ENCODE peak calls at places on chromosomes 3 and 15, in nine cellular contexts. One of them, this sample, is unnamed. For H3K27me3, the result is how much of the 10 kb centered on the place peaks cover.

GRCh38 chr3:194750409-194750808 is 64.7 kb downstream of the FAM43A start:
- DNase-seq in upper lobe of left lung: no peak
- DNase-seq in PC-3: no peak
- DNase-seq in Peyer's patch: no peak
- DNase-seq in heart right ventricle: no peak
- DNase-seq in BJ: no peak
- DNase-seq in IMR-90: no peak
- DNase-seq in BE2C: no peak
- DNase-seq in CD8-positive, alpha-beta T cell: no peak
- DNase-seq in this sample: no peak

GRCh38 chr3:124246949-124247348 is 255.0 kb upstream of the ROPN1 start:
- DNase-seq in heart right ventricle: no peak
- DNase-seq in CD8-positive, alpha-beta T cell: no peak
- DNase-seq in BE2C: peak
- DNase-seq in BJ: no peak
- DNase-seq in upper lobe of left lung: no peak
- DNase-seq in PC-3: peak
- DNase-seq in Peyer's patch: no peak
- DNase-seq in IMR-90: peak
- DNase-seq in this sample: no peak

GRCh38 chr15:79455943-79456342 is 23.8 kb downstream of the MINAR1 start:
- DNase-seq in BJ: no peak
- DNase-seq in BE2C: no peak
- DNase-seq in Peyer's patch: no peak
- DNase-seq in heart right ventricle: no peak
- DNase-seq in upper lobe of left lung: no peak
- DNase-seq in PC-3: no peak
- DNase-seq in IMR-90: no peak
- DNase-seq in CD8-positive, alpha-beta T cell: no peak
- DNase-seq in this sample: no peak

GRCh38 chr3:163916596-163917560 is 1161.4 kb downstream of the SI start:
- DNase-seq in IMR-90: no peak
- DNase-seq in upper lobe of left lung: no peak
- DNase-seq in heart right ventricle: no peak
- DNase-seq in CD8-positive, alpha-beta T cell: no peak
- DNase-seq in BE2C: peak
- DNase-seq in BJ: no peak
- DNase-seq in PC-3: peak
- DNase-seq in Peyer's patch: no peak
- DNase-seq in this sample: no peak

GRCh38 chr15:76058714-76059319 is 968 bp upstream of the TMEM266 start:
- DNase-seq in heart right ventricle: no peak
- DNase-seq in PC-3: peak
- DNase-seq in Peyer's patch: no peak
- DNase-seq in BE2C: peak
- DNase-seq in upper lobe of left lung: no peak
- DNase-seq in IMR-90: no peak
- DNase-seq in BJ: no peak
- DNase-seq in CD8-positive, alpha-beta T cell: no peak
- DNase-seq in this sample: peak

GRCh38 chr3:64221564-64222257 is 3.6 kb downstream of the PRICKLE2 start:
- DNase-seq in BE2C: no peak
- DNase-seq in IMR-90: no peak
- DNase-seq in BJ: no peak
- DNase-seq in PC-3: no peak
- DNase-seq in heart right ventricle: no peak
- DNase-seq in upper lobe of left lung: no peak
- DNase-seq in CD8-positive, alpha-beta T cell: no peak
- DNase-seq in Peyer's patch: no peak
- DNase-seq in this sample: no peak

GRCh38 chr15:99928429-99928981 is 195.3 kb upstream of the LYSMD4 start:
- DNase-seq in IMR-90: peak
- DNase-seq in PC-3: peak
- DNase-seq in heart right ventricle: peak
- DNase-seq in BE2C: peak
- DNase-seq in CD8-positive, alpha-beta T cell: peak
- DNase-seq in upper lobe of left lung: peak
- DNase-seq in BJ: no peak
- DNase-seq in Peyer's patch: peak
- DNase-seq in this sample: peak

GRCh38 chr3:154967090-154967489 is 113.0 kb upstream of the MME start:
- DNase-seq in IMR-90: no peak
- DNase-seq in Peyer's patch: no peak
- DNase-seq in BE2C: no peak
- DNase-seq in upper lobe of left lung: no peak
- DNase-seq in BJ: no peak
- DNase-seq in CD8-positive, alpha-beta T cell: no peak
- DNase-seq in PC-3: no peak
- DNase-seq in heart right ventricle: no peak
- DNase-seq in this sample: no peak

GRCh38 chr15:98914626-98915025 is 93.0 kb downstream of the PGPEP1L start:
- DNase-seq in PC-3: peak
- DNase-seq in CD8-positive, alpha-beta T cell: no peak
- DNase-seq in IMR-90: peak
- DNase-seq in upper lobe of left lung: no peak
- DNase-seq in BE2C: no peak
- DNase-seq in heart right ventricle: no peak
- DNase-seq in BJ: peak
- DNase-seq in Peyer's patch: no peak
- DNase-seq in this sample: no peak

GRCh38 chr15:35547775-35548364 is 1.9 kb upstream of the DPH6 start:
- DNase-seq in PC-3: no peak
- DNase-seq in heart right ventricle: no peak
- DNase-seq in BE2C: no peak
- DNase-seq in Peyer's patch: no peak
- DNase-seq in upper lobe of left lung: no peak
- DNase-seq in CD8-positive, alpha-beta T cell: no peak
- DNase-seq in BJ: no peak
- DNase-seq in IMR-90: no peak
- DNase-seq in this sample: no peak
- H3K4me3 ChIP-seq in PC-3: no peak
- H3K4me3 ChIP-seq in heart right ventricle: no peak
- H3K4me3 ChIP-seq in BE2C: no peak
- H3K4me3 ChIP-seq in Peyer's patch: no peak
- H3K4me3 ChIP-seq in upper lobe of left lung: no peak
- H3K4me3 ChIP-seq in CD8-positive, alpha-beta T cell: no peak
- H3K4me3 ChIP-seq in BJ: no peak
- H3K4me3 ChIP-seq in IMR-90: no peak
- H3K4me3 ChIP-seq in this sample: no peak

DNA sequence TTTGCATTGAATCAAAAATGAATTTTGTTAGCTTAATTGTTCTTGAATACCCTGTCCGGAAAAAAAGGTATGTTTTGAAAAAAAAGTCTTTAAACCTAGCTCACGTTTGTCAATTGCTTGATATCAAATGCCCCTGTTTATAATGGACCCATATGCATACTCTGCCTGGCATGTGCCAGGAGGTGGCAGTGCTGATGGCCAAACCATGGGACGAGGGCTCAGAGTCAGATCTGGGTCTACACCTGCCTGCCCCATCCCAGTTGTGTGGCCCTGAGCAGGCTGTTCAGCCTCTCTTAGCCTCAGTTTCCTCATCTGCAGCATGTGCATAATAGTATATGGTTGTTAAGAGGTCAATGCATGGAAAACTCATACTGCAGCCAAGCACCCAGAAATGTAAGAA is 38.8 kb downstream of the PRKCD start:
- DNase-seq in heart right ventricle: no peak
- DNase-seq in IMR-90: no peak
- DNase-seq in PC-3: peak
- DNase-seq in BE2C: no peak
- DNase-seq in Peyer's patch: no peak
- DNase-seq in BJ: no peak
- DNase-seq in CD8-positive, alpha-beta T cell: no peak
- DNase-seq in upper lobe of left lung: no peak
- DNase-seq in this sample: no peak
- TF ChIP-seq CTCF in heart right ventricle: no peak
- TF ChIP-seq CTCF in IMR-90: peak
- TF ChIP-seq CTCF in PC-3: peak
- TF ChIP-seq CTCF in BE2C: no peak
- TF ChIP-seq CTCF in Peyer's patch: no peak
- TF ChIP-seq CTCF in BJ: peak
- TF ChIP-seq CTCF in CD8-positive, alpha-beta T cell: no peak
- TF ChIP-seq CTCF in upper lobe of left lung: no peak
- TF ChIP-seq CTCF in this sample: peak

DNA sequence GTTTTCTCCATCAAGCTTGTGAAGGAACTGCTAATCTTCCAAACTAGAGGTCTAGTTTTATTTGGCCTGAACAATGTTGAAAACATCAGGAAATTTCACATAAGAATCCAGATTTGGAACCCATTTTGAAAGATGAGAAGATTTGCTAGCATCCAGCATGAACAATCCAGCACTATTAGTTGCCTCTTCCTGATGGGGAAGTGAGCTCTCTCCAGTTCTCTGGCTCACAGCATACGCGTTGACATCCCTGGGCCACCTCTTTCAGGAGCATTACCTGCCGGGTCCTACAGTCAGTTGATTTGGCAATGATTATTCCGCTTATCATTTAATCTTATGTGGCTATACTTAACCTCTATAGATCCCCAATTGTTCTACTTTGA is 10.9 kb downstream of the GPR87 start:
- DNase-seq in upper lobe of left lung: no peak
- DNase-seq in BE2C: no peak
- DNase-seq in Peyer's patch: no peak
- DNase-seq in IMR-90: peak
- DNase-seq in heart right ventricle: no peak
- DNase-seq in CD8-positive, alpha-beta T cell: no peak
- DNase-seq in PC-3: no peak
- DNase-seq in BJ: no peak
- DNase-seq in this sample: no peak
- H3K27me3 ChIP-seq in upper lobe of left lung: under half
- H3K27me3 ChIP-seq in BE2C: under half
- H3K27me3 ChIP-seq in Peyer's patch: under half
- H3K27me3 ChIP-seq in IMR-90: under half
- H3K27me3 ChIP-seq in heart right ventricle: under half
- H3K27me3 ChIP-seq in CD8-positive, alpha-beta T cell: under half
- H3K27me3 ChIP-seq in PC-3: under half
- H3K27me3 ChIP-seq in BJ: under half
- H3K27me3 ChIP-seq in this sample: under half

GRCh38 chr15:68537097-68537496 is 41.7 kb upstream of the CORO2B start:
- DNase-seq in IMR-90: no peak
- DNase-seq in heart right ventricle: no peak
- DNase-seq in BE2C: no peak
- DNase-seq in PC-3: peak
- DNase-seq in CD8-positive, alpha-beta T cell: no peak
- DNase-seq in upper lobe of left lung: no peak
- DNase-seq in BJ: no peak
- DNase-seq in Peyer's patch: no peak
- DNase-seq in this sample: no peak

GRCh38 chr15:68536331-68537095 is 42.3 kb upstream of the CORO2B start:
- DNase-seq in BE2C: no peak
- DNase-seq in BJ: peak
- DNase-seq in upper lobe of left lung: no peak
- DNase-seq in CD8-positive, alpha-beta T cell: no peak
- DNase-seq in Peyer's patch: no peak
- DNase-seq in IMR-90: peak
- DNase-seq in PC-3: peak
- DNase-seq in heart right ventricle: no peak
- DNase-seq in this sample: no peak

GRCh38 chr15:68538291-68538690 is 40.5 kb upstream of the CORO2B start:
- DNase-seq in BJ: no peak
- DNase-seq in BE2C: no peak
- DNase-seq in heart right ventricle: no peak
- DNase-seq in upper lobe of left lung: no peak
- DNase-seq in PC-3: no peak
- DNase-seq in Peyer's patch: no peak
- DNase-seq in IMR-90: no peak
- DNase-seq in CD8-positive, alpha-beta T cell: no peak
- DNase-seq in this sample: no peak

GRCh38 chr15:68541743-68542142 is 37.0 kb upstream of the CORO2B start:
- DNase-seq in IMR-90: no peak
- DNase-seq in heart right ventricle: no peak
- DNase-seq in upper lobe of left lung: no peak
- DNase-seq in CD8-positive, alpha-beta T cell: no peak
- DNase-seq in BE2C: no peak
- DNase-seq in BJ: no peak
- DNase-seq in Peyer's patch: no peak
- DNase-seq in PC-3: no peak
- DNase-seq in this sample: no peak

DNA sequence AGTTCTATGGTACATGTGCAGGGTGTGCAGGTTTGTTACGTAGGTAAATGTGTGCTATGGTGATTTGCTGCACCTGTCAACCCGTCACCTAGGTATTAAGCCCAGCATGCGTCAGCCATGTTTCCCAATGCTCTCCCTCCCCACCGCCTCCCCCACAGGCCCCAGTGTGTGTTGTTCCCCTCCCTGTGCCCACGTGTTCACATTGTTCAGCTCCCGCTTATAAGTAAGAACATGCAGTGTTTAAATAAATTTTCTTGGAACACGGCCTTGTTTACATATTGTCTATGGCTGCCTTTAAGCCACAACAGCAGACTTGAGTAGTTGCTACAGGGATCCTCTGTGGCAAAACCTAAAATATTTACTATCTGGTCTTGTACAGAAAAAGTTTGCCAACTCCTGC is 41.3 kb upstream of the CORO2B start:
- DNase-seq in IMR-90: peak
- DNase-seq in heart right ventricle: no peak
- DNase-seq in PC-3: no peak
- DNase-seq in BJ: no peak
- DNase-seq in CD8-positive, alpha-beta T cell: no peak
- DNase-seq in BE2C: no peak
- DNase-seq in Peyer's patch: no peak
- DNase-seq in upper lobe of left lung: no peak
- DNase-seq in this sample: no peak
- H3K4me3 ChIP-seq in IMR-90: no peak
- H3K4me3 ChIP-seq in heart right ventricle: no peak
- H3K4me3 ChIP-seq in PC-3: no peak
- H3K4me3 ChIP-seq in BJ: no peak
- H3K4me3 ChIP-seq in CD8-positive, alpha-beta T cell: no peak
- H3K4me3 ChIP-seq in BE2C: no peak
- H3K4me3 ChIP-seq in Peyer's patch: no peak
- H3K4me3 ChIP-seq in upper lobe of left lung: no peak
- H3K4me3 ChIP-seq in this sample: no peak

GRCh38 chr3:157135671-157136396 is 24.1 kb downstream of the CCNL1 start:
- DNase-seq in PC-3: peak
- DNase-seq in BJ: no peak
- DNase-seq in upper lobe of left lung: no peak
- DNase-seq in Peyer's patch: no peak
- DNase-seq in BE2C: no peak
- DNase-seq in heart right ventricle: no peak
- DNase-seq in IMR-90: peak
- DNase-seq in CD8-positive, alpha-beta T cell: no peak
- DNase-seq in this sample: no peak
- TF ChIP-seq CTCF in PC-3: peak
- TF ChIP-seq CTCF in BJ: no peak
- TF ChIP-seq CTCF in upper lobe of left lung: no peak
- TF ChIP-seq CTCF in Peyer's patch: no peak
- TF ChIP-seq CTCF in BE2C: no peak
- TF ChIP-seq CTCF in heart right ventricle: peak
- TF ChIP-seq CTCF in IMR-90: peak
- TF ChIP-seq CTCF in CD8-positive, alpha-beta T cell: no peak
- TF ChIP-seq CTCF in this sample: no peak